ENCODE peak calls at places on chromosome 15, in seven cellular contexts. M is germinal center; K is non-pigmented ciliary epithelial cell; N is mammary epithelial cell; P is fibroblast of pulmonary artery; R is stimulated activated CD8-positive, alpha-beta memory T cell treated with anti-CD3 and anti-CD28 coated beads, Interleukin-15, amount 100 ng/mL, for 4 hours; C is effector CD4-positive, alpha-beta T cell. O is an unnamed sample.

GRCh38 chr15:60651734-60652141 is 172.8 kb upstream of the ICE2 start:
- DNase-seq in M (peak), K (no peak), N (no peak), P (no peak), R (no peak), C (no peak), O (no peak)

GRCh38 chr15:68729789-68730201 is 90.9 kb downstream of the ANP32A start:
- DNase-seq in M (no peak), K (no peak), N (no peak), P (peak), R (no peak), C (no peak), O (no peak)

GRCh38 chr15:34987982-34988873 is at the start of gene ZNF770:
- DNase-seq in M (peak), K (peak), N (peak), P (peak), R (peak), C (peak), O (peak)

GRCh38 chr15:58564967-58565366 is 133.2 kb downstream of the LIPC start:
- DNase-seq in M (no peak), K (no peak), N (no peak), P (no peak), R (no peak), C (no peak), O (peak)

GRCh38 chr15:73383310-73384185 is 14.8 kb upstream of the HCN4 start:
- DNase-seq in M (no peak), K (no peak), N (no peak), P (no peak), R (no peak), C (no peak), O (no peak)

GRCh38 chr15:38796589-38796988 is 232.0 kb upstream of the RASGRP1 start:
- DNase-seq in M (no peak), K (no peak), N (no peak), P (peak), R (no peak), C (no peak), O (no peak)

GRCh38 chr15:79007066-79007465 is 62.2 kb upstream of the CTSH start:
- DNase-seq in M (no peak), K (peak), N (no peak), P (peak), R (no peak), C (no peak), O (peak)

GRCh38 chr15:49652922-49653321 is 32.1 kb downstream of the DTWD1 start:
- DNase-seq in M (no peak), K (no peak), N (no peak), P (no peak), R (no peak), C (no peak), O (no peak)

GRCh38 chr15:87689716-87690115 is 566.8 kb downstream of the NTRK3 start:
- DNase-seq in M (no peak), K (no peak), N (no peak), P (no peak), R (no peak), C (no peak), O (no peak)

GRCh38 chr15:66080791-66081475 is 172.6 kb downstream of the MEGF11 start:
- DNase-seq in M (no peak), K (peak), N (no peak), P (peak), R (no peak), C (no peak), O (no peak)

GRCh38 chr15:47586653-47587224 is 130.6 kb upstream of the SEMA6D start:
- DNase-seq in M (no peak), K (no peak), N (no peak), P (peak), R (no peak), C (no peak), O (no peak)

GRCh38 chr15:77048135-77048866 is 22.6 kb downstream of the TSPAN3 start:
- DNase-seq in M (no peak), K (no peak), N (no peak), P (no peak), R (no peak), C (no peak), O (no peak)

GRCh38 chr15:55742498-55742926 is 440 bp downstream of the PRTG start:
- DNase-seq in M (peak), K (no peak), N (no peak), P (peak), R (no peak), C (no peak), O (no peak)

GRCh38 chr15:28098766-28099554 is at the start of gene OCA2:
- DNase-seq in M (peak), K (no peak), N (no peak), P (peak), R (peak), C (peak), O (no peak)

GRCh38 chr15:68210821-68211655 is 5.9 kb upstream of the CALML4 start:
- DNase-seq in M (peak), K (no peak), N (no peak), P (peak), R (no peak), C (peak), O (no peak)

GRCh38 chr15:75809986-75810750 is 33.1 kb upstream of the UBE2Q2 start:
- DNase-seq in M (no peak), K (no peak), N (peak), P (peak), R (no peak), C (no peak), O (peak)

GRCh38 chr15:31488437-31489204 is 162.0 kb downstream of the KLF13 start:
- DNase-seq in M (peak), K (peak), N (peak), P (peak), R (no peak), C (no peak), O (peak)

GRCh38 chr15:67548862-67549651 is 6.6 kb downstream of the MAP2K5 start:
- DNase-seq in M (no peak), K (no peak), N (no peak), P (no peak), R (no peak), C (no peak), O (peak)

GRCh38 chr15:93027413-93027812 is 61.6 kb downstream of the RGMA start:
- DNase-seq in M (no peak), K (no peak), N (no peak), P (no peak), R (no peak), C (no peak), O (no peak)

GRCh38 chr15:67902579-67902979 is 62.7 kb upstream of the RNU6-1 start:
- DNase-seq in M (no peak), K (no peak), N (no peak), P (no peak), R (no peak), C (no peak), O (no peak)

GRCh38 chr15:93035092-93035915 is 53.7 kb downstream of the RGMA start:
- DNase-seq in M (no peak), K (no peak), N (no peak), P (no peak), R (no peak), C (no peak), O (no peak)

GRCh38 chr15:70956196-70956595 is 63.6 kb downstream of the LRRC49 start:
- DNase-seq in M (no peak), K (no peak), N (no peak), P (peak), R (no peak), C (no peak), O (no peak)

GRCh38 chr15:64651573-64652260 is 123.7 kb downstream of the RBPMS2 start:
- DNase-seq in M (peak), K (no peak), N (peak), P (no peak), R (no peak), C (peak), O (peak)

GRCh38 chr15:67396109-67396508 is 124.8 kb upstream of the C15orf61 start:
- DNase-seq in M (no peak), K (no peak), N (no peak), P (no peak), R (no peak), C (no peak), O (no peak)

GRCh38 chr15:91793771-91794170 is 59.7 kb upstream of the SLCO3A1 start:
- DNase-seq in M (no peak), K (no peak), N (no peak), P (no peak), R (no peak), C (no peak), O (no peak)

GRCh38 chr15:67051088-67051659 is 14.2 kb upstream of the SMAD3 start:
- DNase-seq in M (no peak), K (no peak), N (no peak), P (no peak), R (no peak), C (no peak), O (no peak)

GRCh38 chr15:92087211-92087610 is 233.7 kb downstream of the SLCO3A1 start:
- DNase-seq in M (no peak), K (no peak), N (peak), P (no peak), R (no peak), C (no peak), O (no peak)

GRCh38 chr15:62742409-62743171 is 300.0 kb upstream of the TPM1 start:
- DNase-seq in M (peak), K (peak), N (peak), P (peak), R (no peak), C (no peak), O (no peak)

GRCh38 chr15:32706704-32707103 is 11.1 kb upstream of the GREM1 start:
- DNase-seq in M (no peak), K (peak), N (peak), P (no peak), R (no peak), C (no peak), O (no peak)

GRCh38 chr15:58361291-58361759 is 70.5 kb upstream of the LIPC start:
- DNase-seq in M (no peak), K (peak), N (no peak), P (peak), R (no peak), C (no peak), O (no peak)

GRCh38 chr15:57769266-57769665 is 62.8 kb downstream of the POLR2M start:
- DNase-seq in M (no peak), K (peak), N (no peak), P (peak), R (no peak), C (no peak), O (no peak)

GRCh38 chr15:90620379-90621134 is 90.8 kb downstream of the CRTC3 start:
- DNase-seq in M (peak), K (no peak), N (no peak), P (peak), R (no peak), C (no peak), O (no peak)

GRCh38 chr15:100704281-100705055 is 102.1 kb downstream of the ASB7 start:
- DNase-seq in M (no peak), K (no peak), N (peak), P (peak), R (no peak), C (no peak), O (no peak)

GRCh38 chr15:78691873-78692421 is 50.9 kb upstream of the CHRNB4 start:
- DNase-seq in M (no peak), K (no peak), N (peak), P (no peak), R (no peak), C (no peak), O (no peak)

GRCh38 chr15:77421370-77421700 is 647 bp downstream of the HMG20A start:
- DNase-seq in M (peak), K (no peak), N (peak), P (no peak), R (no peak), C (peak), O (no peak)